ENCODE peak calls at places on chromosome 13, in nine cellular contexts. E, A, N, Q, S, R, X, L and C are unnamed samples.
A peak's percentile ranks its signal among the peaks of the same experiment; 100 is the strongest.

GRCh38 chr13:100392709-100393630 is 195.6 kb downstream of the GGACT start:
- DNase-seq in Q (peak; percentile 76), X (peak; percentile 99), A (peak; percentile 90), L (no peak), S (peak; percentile 55), N (peak; percentile 85), E (peak; percentile 98), R (peak; percentile 97), C (peak; percentile 19)

GRCh38 chr13:52984881-52985363 is 43.7 kb upstream of the OLFM4 start:
- DNase-seq in Q (no peak), L (no peak), X (no peak), E (no peak), N (no peak), S (no peak), A (no peak), R (no peak), C (no peak)

GRCh38 chr13:33577037-33577436 is 240.9 kb upstream of the RFC3 start:
- DNase-seq in N (no peak), E (no peak), A (no peak), R (peak; percentile 17), X (peak; percentile 60), Q (no peak), L (no peak), S (no peak), C (no peak)

GRCh38 chr13:31749929-31750328 is 10.6 kb downstream of the RXFP2 start:
- DNase-seq in R (peak; percentile 66), X (peak; percentile 87), Q (no peak), S (no peak), E (peak; percentile 50), N (no peak), A (no peak), L (no peak), C (no peak)

GRCh38 chr13:39457274-39457673 is 145.7 kb downstream of the LHFPL6 start:
- DNase-seq in N (no peak), X (no peak), A (no peak), Q (no peak), S (no peak), R (no peak), E (no peak), L (no peak), C (no peak)

GRCh38 chr13:59710416-59710815 is 453.3 kb downstream of the DIAPH3 start:
- DNase-seq in S (no peak), X (no peak), E (no peak), R (no peak), N (no peak), Q (no peak), L (no peak), A (no peak), C (no peak)

GRCh38 chr13:77860621-77861020 is 58.0 kb downstream of the EDNRB start:
- DNase-seq in A (no peak), N (no peak), X (peak; percentile 85), S (no peak), R (peak; percentile 36), E (peak; percentile 71), L (no peak), Q (no peak), C (no peak)

GRCh38 chr13:32212420-32212819 is 102.7 kb downstream of the ZAR1L start:
- DNase-seq in X (peak; percentile 78), Q (no peak), N (no peak), R (no peak), A (no peak), E (peak; percentile 39), L (no peak), S (no peak), C (no peak)

GRCh38 chr13:33264620-33264978 is 21.0 kb downstream of the STARD13 start:
- DNase-seq in N (no peak), R (no peak), L (no peak), Q (no peak), A (no peak), E (no peak), S (no peak), X (no peak), C (no peak)

GRCh38 chr13:73335226-73335625 is 276.4 kb downstream of the KLF5 start:
- DNase-seq in X (peak; percentile 48), L (no peak), E (peak; percentile 11), N (no peak), Q (no peak), A (no peak), R (peak; percentile 98), S (no peak), C (no peak)

GRCh38 chr13:73997964-73998363 is 136.2 kb downstream of the KLF12 start:
- DNase-seq in N (no peak), E (no peak), X (no peak), S (no peak), Q (no peak), A (no peak), R (no peak), L (no peak), C (no peak)

GRCh38 chr13:46622918-46623256 is 69.9 kb downstream of the LRCH1 start:
- DNase-seq in X (peak; percentile 87), N (no peak), A (peak; percentile 75), R (peak; percentile 25), Q (peak; percentile 49), S (no peak), E (peak; percentile 63), L (no peak), C (no peak)

GRCh38 chr13:40120781-40121180 is 465.3 kb downstream of the COG6 start:
- DNase-seq in X (peak; percentile 75), R (no peak), E (no peak), L (no peak), Q (no peak), N (no peak), A (no peak), S (no peak), C (no peak)

GRCh38 chr13:36883829-36884228 is 36.2 kb downstream of the SMAD9 start:
- DNase-seq in R (no peak), X (no peak), L (no peak), A (no peak), S (no peak), Q (no peak), E (no peak), N (no peak), C (no peak)

GRCh38 chr13:74243637-74244526 is 109.7 kb upstream of the KLF12 start:
- DNase-seq in Q (no peak), E (no peak), X (peak; percentile 51), N (no peak), A (no peak), L (no peak), R (peak; percentile 68), S (no peak), C (no peak)

DNA sequence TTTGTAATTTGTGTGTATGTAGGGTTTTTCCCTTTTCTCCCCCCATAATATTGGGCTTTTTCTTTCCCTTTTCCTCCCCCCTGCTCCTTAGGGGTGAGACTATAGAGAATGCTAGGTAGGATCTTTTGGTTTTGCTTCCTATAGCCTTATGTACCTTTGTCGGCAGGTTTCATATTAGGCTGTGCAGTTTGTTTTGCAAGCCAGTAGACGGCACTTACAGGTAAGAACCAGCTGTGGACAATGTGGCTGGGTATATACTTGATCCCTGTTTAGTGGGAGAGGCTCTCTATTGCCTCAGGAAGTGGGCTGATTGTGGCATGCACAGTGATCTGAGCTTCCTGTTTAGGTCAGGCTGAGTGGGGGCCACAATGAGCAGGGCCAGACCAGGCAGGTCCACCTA is 359.2 kb upstream of the OBI1 start:
- DNase-seq in S (no peak), A (no peak), Q (no peak), L (no peak), R (peak; percentile 49), E (no peak), N (no peak), X (no peak), C (no peak)
- TF ChIP-seq CTCF in S (no peak), A (no peak), Q (no peak), L (no peak), R (peak; percentile 38), E (no peak), N (no peak), X (no peak), C (no peak)

GRCh38 chr13:75368167-75368566 is 113.8 kb downstream of the TBC1D4 start:
- DNase-seq in X (peak; percentile 93), R (peak; percentile 53), Q (peak; percentile 52), A (no peak), N (no peak), L (no peak), S (no peak), E (peak; percentile 68), C (no peak)

GRCh38 chr13:75366380-75367280 is 115.3 kb downstream of the TBC1D4 start:
- DNase-seq in E (no peak), Q (no peak), L (no peak), X (no peak), S (no peak), R (no peak), A (no peak), N (no peak), C (no peak)

GRCh38 chr13:75364131-75364713 is 117.7 kb downstream of the TBC1D4 start:
- DNase-seq in L (no peak), A (no peak), Q (no peak), N (no peak), E (no peak), X (no peak), R (peak; percentile 84), S (no peak), C (no peak)

GRCh38 chr13:75363371-75363770 is 118.6 kb downstream of the TBC1D4 start:
- DNase-seq in Q (no peak), A (no peak), S (no peak), E (no peak), X (no peak), L (no peak), R (no peak), N (no peak), C (no peak)

GRCh38 chr13:75365724-75366173 is 116.2 kb downstream of the TBC1D4 start:
- DNase-seq in S (no peak), Q (no peak), X (peak; percentile 36), A (no peak), R (peak; percentile 90), E (no peak), L (no peak), N (no peak), C (no peak)
- TF ChIP-seq CTCF in S (no peak), Q (no peak), X (no peak), A (no peak), R (no peak), E (no peak), L (no peak), N (no peak), C (no peak)

GRCh38 chr13:91406619-91407018 is 8.2 kb downstream of the GPC5 start:
- DNase-seq in A (no peak), L (peak; percentile 16), Q (no peak), N (peak; percentile 50), S (no peak), E (no peak), R (peak; percentile 42), X (peak; percentile 55), C (no peak)
- TF ChIP-seq CTCF in A (no peak), L (peak; percentile 58), Q (no peak), N (peak; percentile 65), S (peak; percentile 38), E (peak; percentile 41), R (peak; percentile 52), X (peak; percentile 70), C (peak; percentile 14)

DNA sequence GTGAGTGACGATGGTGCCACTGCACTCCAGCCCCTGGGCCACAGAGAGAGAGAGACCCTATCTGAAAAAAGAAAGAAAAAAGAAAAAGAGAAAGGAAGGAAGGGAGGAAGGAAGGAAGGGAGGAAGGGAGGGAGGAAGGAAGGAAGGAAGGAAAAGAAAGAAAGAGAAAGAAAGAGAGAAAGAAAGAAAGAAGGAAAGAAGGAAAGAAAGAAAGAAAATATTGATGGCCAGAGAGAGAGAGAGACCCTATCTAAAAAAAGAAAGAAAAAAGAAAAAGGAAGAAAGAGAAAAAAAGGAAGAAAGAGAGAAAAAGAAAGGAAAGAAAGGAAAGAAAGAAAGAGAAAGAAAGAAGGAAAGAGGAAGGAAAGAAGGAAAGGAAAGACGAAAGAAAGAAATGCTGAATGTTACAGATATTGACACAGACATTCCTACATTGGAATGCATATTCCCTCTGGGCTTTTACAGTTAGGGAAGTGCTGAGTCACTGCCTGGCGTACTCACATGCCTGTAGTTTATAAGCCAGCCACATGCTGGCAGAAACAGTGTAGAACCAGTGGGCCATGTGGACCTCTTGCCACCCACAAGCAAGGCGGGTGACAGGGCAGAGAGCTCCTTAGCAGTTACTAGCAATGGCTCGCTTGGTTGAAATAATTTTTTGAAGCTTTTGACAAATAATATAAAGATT is 34.6 kb upstream of the SLC46A3 start:
- DNase-seq in Q (no peak), L (no peak), X (peak; percentile 95), S (peak; percentile 63), A (peak; percentile 82), N (peak; percentile 84), R (peak; percentile 93), E (peak; percentile 79), C (no peak)
- TF ChIP-seq CTCF in Q (no peak), L (no peak), X (peak; percentile 16), S (no peak), A (peak; percentile 13), N (peak; percentile 5), R (peak; percentile 33), E (peak; percentile 15), C (no peak)